ENCODE peak calls at places on chromosomes 1 and 21, in eight cellular contexts. N is IMR-90, F is AG04450, E is upper lobe of right lung, B is kidney epithelial cell, O is cardiac muscle cell, W is pancreas, L is lung. U is an unnamed sample.

GRCh38 chr1:20150326-20150705 is 11.2 kb downstream of the PLA2G2F start:
- DNase-seq in N (no peak), F (no peak), E (peak; percentile 45), B (no peak), O (no peak), W (peak; percentile 46), L (no peak), U (no peak)

GRCh38 chr1:222284466-222284865 is 263.4 kb downstream of the HHIPL2 start:
- DNase-seq in N (peak; percentile 63), F (no peak), E (no peak), B (no peak), O (no peak), W (no peak), L (no peak), U (peak; percentile 8)

GRCh38 chr1:206554201-206554600 is 46.9 kb downstream of the RASSF5 start:
- DNase-seq in N (no peak), F (no peak), E (no peak), B (no peak), O (no peak), W (no peak), L (no peak), U (no peak)

GRCh38 chr1:67717876-67718275 is 32.9 kb downstream of the GADD45A start:
- DNase-seq in N (peak; percentile 74), F (no peak), E (no peak), B (no peak), O (no peak), W (no peak), L (no peak), U (peak; percentile 50)

GRCh38 chr1:227792216-227793078 is 23.0 kb upstream of the PRSS38 start:
- DNase-seq in N (no peak), F (no peak), E (no peak), B (no peak), O (no peak), W (no peak), L (peak; percentile 26), U (no peak)

GRCh38 chr1:33296824-33297223 is 24.1 kb downstream of the A3GALT2 start:
- DNase-seq in N (no peak), F (no peak), E (peak; percentile 48), B (no peak), O (no peak), W (peak; percentile 30), L (no peak), U (no peak)

GRCh38 chr1:179953974-179954493 is 576 bp upstream of the CEP350 start:
- DNase-seq in N (peak; percentile 51), F (peak; percentile 20), E (no peak), B (no peak), O (peak; percentile 72), W (no peak), L (peak; percentile 34), U (peak; percentile 57)

GRCh38 chr1:227895828-227896685 is 51.7 kb downstream of the WNT9A start:
- DNase-seq in N (peak; percentile 5), F (no peak), E (peak; percentile 62), B (no peak), O (peak; percentile 30), W (peak; percentile 51), L (no peak), U (peak; percentile 81)

GRCh38 chr1:67824771-67825170 is 8.5 kb downstream of the GNG12 start:
- DNase-seq in N (no peak), F (no peak), E (no peak), B (no peak), O (no peak), W (no peak), L (no peak), U (no peak)

GRCh38 chr1:11498956-11499824 is 20.2 kb downstream of the DISP3 start:
- DNase-seq in N (no peak), F (no peak), E (no peak), B (no peak), O (no peak), W (no peak), L (no peak), U (no peak)
- H3K27me3 ChIP-seq in N (peaks cover 1% of the 10 kb centered on the region), F (peaks cover 3% of the 10 kb centered on the region), E (peaks cover 32% of the 10 kb centered on the region), B (no peaks in the 10 kb centered on the region), O (no peaks in the 10 kb centered on the region), W (no peaks in the 10 kb centered on the region), L (peaks cover 7% of the 10 kb centered on the region), U (no peaks in the 10 kb centered on the region)

GRCh38 chr1:913491-914252 is 10.1 kb upstream of the SAMD11 start:
- DNase-seq in N (no peak), F (no peak), E (peak; percentile 58), B (no peak), O (no peak), W (peak; percentile 50), L (no peak), U (no peak)
- H3K27me3 ChIP-seq in N (no peaks in the 10 kb centered on the region), F (peaks cover 2% of the 10 kb centered on the region), E (peaks cover 68% of the 10 kb centered on the region), B (peaks cover 55% of the 10 kb centered on the region), O (no peaks in the 10 kb centered on the region), W (no peaks in the 10 kb centered on the region), L (no peaks in the 10 kb centered on the region), U (peaks cover 30% of the 10 kb centered on the region)

DNA sequence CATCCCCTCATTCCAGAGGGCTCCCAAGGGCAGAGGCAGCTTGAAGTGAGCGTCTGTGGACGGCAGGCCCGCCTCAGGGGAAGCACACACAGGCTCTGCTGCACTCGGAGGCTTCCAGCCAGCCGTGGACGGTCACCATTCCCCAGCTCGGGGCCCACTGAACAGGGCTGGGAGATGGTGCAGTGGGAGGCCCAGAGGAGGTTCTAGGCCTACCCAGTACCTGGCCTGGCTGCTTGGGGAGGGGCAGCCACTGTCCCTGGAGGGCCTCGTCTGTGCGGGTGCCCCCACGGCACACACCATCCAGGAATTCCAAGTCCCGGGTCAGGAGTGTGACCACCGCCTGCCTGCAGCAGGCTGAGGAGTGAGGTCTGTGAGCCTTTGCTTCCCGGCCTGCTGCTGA is 80.4 kb downstream of the SIK1 start:
- DNase-seq in N (no peak), F (no peak), E (no peak), B (no peak), O (no peak), W (no peak), L (no peak), U (no peak)
- H3K27me3 ChIP-seq in N (no peaks in the 10 kb centered on the region), F (no peaks in the 10 kb centered on the region), E (no peaks in the 10 kb centered on the region), B (no peaks in the 10 kb centered on the region), O (no peaks in the 10 kb centered on the region), W (no peaks in the 10 kb centered on the region), L (no peaks in the 10 kb centered on the region), U (no peaks in the 10 kb centered on the region)

GRCh38 chr1:2890221-2890850 is 88.8 kb upstream of the TTC34 start:
- DNase-seq in N (no peak), F (no peak), E (no peak), B (no peak), O (no peak), W (no peak), L (no peak), U (no peak)
- H3K27me3 ChIP-seq in N (no peaks in the 10 kb centered on the region), F (no peaks in the 10 kb centered on the region), E (peaks cover 26% of the 10 kb centered on the region), B (no peaks in the 10 kb centered on the region), O (no peaks in the 10 kb centered on the region), W (no peaks in the 10 kb centered on the region), L (peaks cover 4% of the 10 kb centered on the region), U (no peaks in the 10 kb centered on the region)